ENCODE peak calls at places on chromosomes 4 and X, in five cellular contexts. R is H9, D is trophoblast cell, Q is neuronal stem cell, M is H1. Z is an unnamed sample.

GRCh38 chrX:22634751-22635150 is 362.0 kb downstream of the CBLL2 start:
- DNase-seq in R (no peak), D (peak), Q (no peak), M (no peak), Z (no peak)

GRCh38 chr4:83112239-83112638 is 2.3 kb downstream of the PLAC8 start:
- DNase-seq in R (no peak), D (peak), Q (no peak), M (no peak), Z (no peak)

GRCh38 chr4:114479595-114479994 is 119.0 kb upstream of the UGT8 start:
- DNase-seq in R (no peak), D (no peak), Q (no peak), M (no peak), Z (no peak)

GRCh38 chrX:132270699-132271098 is 51.5 kb upstream of the RAP2C start:
- DNase-seq in R (no peak), D (peak), Q (no peak), M (no peak), Z (peak)

GRCh38 chr4:81032174-81032551 is 1.7 kb downstream of the BMP3 start:
- DNase-seq in R (no peak), D (no peak), Q (no peak), M (no peak), Z (no peak)

GRCh38 chr4:68683034-68683433 is 12.6 kb upstream of the UGT2B15 start:
- DNase-seq in R (no peak), D (no peak), Q (no peak), M (no peak), Z (no peak)

GRCh38 chr4:150479665-150480064 is 102.3 kb upstream of the MAB21L2 start:
- DNase-seq in R (no peak), D (no peak), Q (no peak), M (no peak), Z (peak)

GRCh38 chr4:113145147-113145518 is 95.7 kb downstream of the ANK2 start:
- DNase-seq in R (no peak), D (no peak), Q (no peak), M (no peak), Z (no peak)

GRCh38 chrX:123976671-123977316 is 15.3 kb downstream of the STAG2 start:
- DNase-seq in R (no peak), D (peak), Q (no peak), M (no peak), Z (peak)

GRCh38 chr4:145333786-145334185 is 147.9 kb upstream of the SMAD1 start:
- DNase-seq in R (no peak), D (no peak), Q (no peak), M (no peak), Z (no peak)

GRCh38 chr4:41600243-41600642 is 62.3 kb downstream of the LIMCH1 start:
- DNase-seq in R (no peak), D (no peak), Q (no peak), M (no peak), Z (no peak)

GRCh38 chrX:103607385-103608304 is at the start of gene TCEAL3:
- DNase-seq in R (peak), D (no peak), Q (peak), M (no peak), Z (peak)

GRCh38 chr4:126794363-126794762 is 838.4 kb upstream of the INTU start:
- DNase-seq in R (no peak), D (no peak), Q (no peak), M (no peak), Z (peak)

GRCh38 chrX:133214316-133214715 is 3.8 kb downstream of the TFDP3 start:
- DNase-seq in R (no peak), D (no peak), Q (no peak), M (no peak), Z (no peak)

GRCh38 chr4:38891051-38891738 is 23.6 kb downstream of the FAM114A1 start:
- DNase-seq in R (no peak), D (no peak), Q (no peak), M (no peak), Z (no peak)

GRCh38 chrX:153339662-153340061 is 5.7 kb downstream of the ZNF275 start:
- DNase-seq in R (no peak), D (no peak), Q (no peak), M (no peak), Z (no peak)

GRCh38 chrX:115093206-115093605 is 75.8 kb upstream of the IL13RA2 start:
- DNase-seq in R (no peak), D (no peak), Q (no peak), M (no peak), Z (peak)

GRCh38 chrX:132940727-132941162 is 17.7 kb downstream of the HS6ST2 start:
- DNase-seq in R (no peak), D (peak), Q (no peak), M (no peak), Z (peak)

GRCh38 chr4:107888237-107888636 is 43.1 kb upstream of the CYP2U1 start:
- DNase-seq in R (no peak), D (no peak), Q (peak), M (no peak), Z (no peak)

GRCh38 chrX:150508461-150509367 is 59.7 kb upstream of the MTM1 start:
- DNase-seq in R (peak), D (no peak), Q (no peak), M (no peak), Z (no peak)

GRCh38 chrX:54798137-54798536 is at the start of gene ITIH6:
- DNase-seq in R (no peak), D (no peak), Q (no peak), M (no peak), Z (peak)

GRCh38 chr4:71550220-71551190 is 211.7 kb downstream of the SLC4A4 start:
- DNase-seq in R (no peak), D (no peak), Q (no peak), M (no peak), Z (peak)

GRCh38 chrX:2391869-2392606 is 108.7 kb downstream of the DHRSX start:
- DNase-seq in R (peak), D (peak), Q (no peak), M (peak), Z (peak)

GRCh38 chr4:96736352-96736889 is 896.5 kb downstream of the PDHA2 start:
- DNase-seq in R (peak), D (peak), Q (peak), M (peak), Z (peak)

GRCh38 chrX:150047818-150048217 is 109.5 kb upstream of the EOLA2 start:
- DNase-seq in R (no peak), D (no peak), Q (no peak), M (no peak), Z (no peak)

GRCh38 chr4:148273501-148273986 is 168.7 kb downstream of the NR3C2 start:
- DNase-seq in R (no peak), D (no peak), Q (no peak), M (no peak), Z (no peak)

GRCh38 chrX:53440631-53441517 is 6.7 kb upstream of the HSD17B10 start:
- DNase-seq in R (peak), D (peak), Q (no peak), M (no peak), Z (peak)

GRCh38 chr4:140158234-140159030 is 4.4 kb upstream of the MAML3 start:
- DNase-seq in R (no peak), D (no peak), Q (no peak), M (no peak), Z (no peak)

GRCh38 chr4:5933996-5934831 is 41.3 kb upstream of the CRMP1 start:
- DNase-seq in R (peak), D (no peak), Q (no peak), M (no peak), Z (no peak)

GRCh38 chr4:24607338-24607737 is 23.0 kb upstream of the DHX15 start:
- DNase-seq in R (no peak), D (no peak), Q (no peak), M (no peak), Z (peak)

GRCh38 chrX:1481636-1482529 is 29.2 kb upstream of the ASMTL start:
- DNase-seq in R (peak), D (peak), Q (no peak), M (peak), Z (peak)

GRCh38 chr4:110108470-110108869 is 89.9 kb downstream of the ELOVL6 start:
- DNase-seq in R (no peak), D (no peak), Q (no peak), M (no peak), Z (no peak)

GRCh38 chr4:110109455-110109854 is 89.0 kb downstream of the ELOVL6 start:
- DNase-seq in R (no peak), D (peak), Q (no peak), M (no peak), Z (no peak)

GRCh38 chr4:110108960-110109359 is 89.5 kb downstream of the ELOVL6 start:
- DNase-seq in R (no peak), D (no peak), Q (no peak), M (no peak), Z (no peak)

GRCh38 chr4:110107868-110108267 is 90.5 kb downstream of the ELOVL6 start:
- DNase-seq in R (no peak), D (peak), Q (no peak), M (no peak), Z (peak)

GRCh38 chr4:110112056-110112455 is 86.4 kb downstream of the ELOVL6 start:
- DNase-seq in R (no peak), D (peak), Q (no peak), M (no peak), Z (no peak)
- H2BK12ac ChIP-seq in R (no peak), D (no peak), Q (no peak), M (no peak), Z (no peak)

GRCh38 chr4:172808196-172808595 is 360.4 kb upstream of the GALNT7 start:
- DNase-seq in R (no peak), D (no peak), Q (no peak), M (no peak), Z (no peak)

GRCh38 chr4:172809319-172809718 is 359.3 kb upstream of the GALNT7 start:
- DNase-seq in R (peak), D (peak), Q (peak), M (peak), Z (no peak)

GRCh38 chr4:172815499-172816175 is 353.0 kb upstream of the GALNT7 start:
- DNase-seq in R (no peak), D (no peak), Q (no peak), M (no peak), Z (no peak)

GRCh38 chr4:172809998-172810397 is 358.6 kb upstream of the GALNT7 start:
- DNase-seq in R (no peak), D (no peak), Q (no peak), M (no peak), Z (no peak)

DNA sequence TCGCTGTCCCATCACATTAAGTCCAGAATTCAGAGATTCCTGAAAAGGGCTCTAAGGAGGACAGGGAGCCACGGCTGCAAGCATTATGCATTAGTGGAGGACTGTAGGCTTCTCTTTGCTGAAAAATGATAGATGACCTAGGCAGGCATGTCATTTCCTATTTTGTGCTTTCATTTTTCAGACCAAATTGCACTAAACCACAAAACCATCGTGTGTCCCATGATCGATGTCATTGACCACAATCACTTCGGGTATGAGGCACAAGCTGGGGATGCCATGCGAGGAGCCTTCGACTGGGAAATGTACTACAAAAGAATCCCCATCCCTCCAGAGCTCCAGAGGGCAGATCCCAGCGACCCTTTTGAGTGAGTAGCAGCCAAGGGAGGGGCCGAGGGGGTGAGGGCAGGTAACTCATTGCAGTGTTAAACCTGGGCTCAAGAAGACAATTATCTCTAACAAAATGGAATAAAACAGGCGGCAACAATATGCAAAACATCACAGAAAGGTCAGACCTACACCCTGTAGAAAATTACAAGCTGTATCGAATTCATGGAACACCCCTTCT is 355.2 kb upstream of the GALNT7 start:
- DNase-seq in R (no peak), D (no peak), Q (no peak), M (no peak), Z (peak)
- H3K23ac ChIP-seq in R (no peak), D (no peak), Q (no peak), M (no peak), Z (no peak)

DNA sequence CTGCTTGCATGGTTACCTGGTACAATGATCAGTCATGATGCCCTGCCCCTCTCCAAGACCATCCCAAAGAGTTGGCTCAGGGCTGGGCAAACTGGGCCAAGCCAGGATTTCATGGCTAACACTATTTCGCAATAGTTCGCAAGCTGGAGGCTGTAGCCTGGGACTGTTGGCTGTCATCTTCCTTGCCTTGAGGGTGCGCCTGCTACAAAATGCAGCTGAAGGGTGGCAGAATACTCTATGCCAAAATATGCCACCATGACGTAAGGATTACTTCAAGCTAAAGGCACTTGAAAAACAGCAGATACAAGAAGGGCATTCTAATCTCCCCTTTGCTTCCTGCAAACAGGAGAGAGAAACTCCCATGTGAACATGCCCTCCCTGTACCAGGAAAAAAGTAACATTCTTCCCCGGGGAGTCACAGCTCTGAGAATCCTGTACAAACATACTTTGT is 21.0 kb downstream of the SAT1 start:
- DNase-seq in R (no peak), D (peak), Q (no peak), M (no peak), Z (peak)
- H3K4me2 ChIP-seq in R (no peak), D (peak), Q (no peak), M (no peak), Z (no peak)

GRCh38 chrX:37488323-37488722 is 83.1 kb upstream of the LANCL3 start:
- DNase-seq in R (no peak), D (no peak), Q (no peak), M (no peak), Z (no peak)
- H2BK12ac ChIP-seq in R (no peak), D (no peak), Q (no peak), M (no peak), Z (no peak)

GRCh38 chr4:52588771-52589591 is 70.1 kb downstream of the USP46 start:
- DNase-seq in R (no peak), D (no peak), Q (no peak), M (no peak), Z (peak)
- H3K23ac ChIP-seq in R (no peak), D (no peak), Q (no peak), M (no peak), Z (no peak)

GRCh38 chr4:54800831-54801530 is 143.2 kb downstream of the KIT start:
- DNase-seq in R (no peak), D (no peak), Q (no peak), M (no peak), Z (no peak)
- H3K4me2 ChIP-seq in R (no peak), D (no peak), Q (no peak), M (no peak), Z (no peak)

GRCh38 chr4:183832776-183833450 is 72.2 kb upstream of the STOX2 start:
- DNase-seq in R (no peak), D (peak), Q (no peak), M (no peak), Z (no peak)
- H2BK12ac ChIP-seq in R (no peak), D (no peak), Q (no peak), M (no peak), Z (no peak)

Z was measured in mesenchymal stem cell.